ENCODE peak calls at places on chromosomes 4 and X, in ten cellular contexts. Q is transverse colon, P is IMR-90, W is body of pancreas, U is heart left ventricle, M is testis, D is thyroid gland, G is Peyer's patch, F is lower leg skin, K is adrenal gland. I is an unnamed sample.

GRCh38 chrX:54452920-54453319 is 12.7 kb downstream of the TSR2 start:
- DNase-seq in D (no peak), Q (no peak), G (no peak), W (no peak), P (peak; percentile 8), U (no peak), F (no peak), K (no peak), M (no peak), I (no peak)

GRCh38 chrX:7568597-7568996 is 274.4 kb upstream of the VCX start:
- DNase-seq in W (no peak), G (no peak), M (no peak), U (no peak), Q (no peak), D (no peak), P (no peak), K (no peak), F (no peak), I (no peak)

GRCh38 chrX:112147206-112147605 is 64.6 kb upstream of the TRPC5 start:
- DNase-seq in M (peak; percentile 13), D (peak; percentile 33), G (no peak), K (peak; percentile 27), P (peak; percentile 29), W (no peak), F (no peak), Q (no peak), U (no peak), I (no peak)

GRCh38 chr4:52126946-52127345 is 75.8 kb downstream of the SPATA18 start:
- DNase-seq in D (no peak), U (no peak), G (no peak), Q (no peak), F (no peak), W (no peak), M (no peak), P (peak; percentile 8), K (no peak), I (no peak)

GRCh38 chr4:10924274-10924673 is 239.7 kb upstream of the CLNK start:
- DNase-seq in M (no peak), Q (no peak), F (no peak), P (no peak), D (no peak), W (no peak), G (no peak), U (no peak), K (no peak), I (no peak)

GRCh38 chrX:72314242-72314641 is 8.5 kb upstream of the CITED1 start:
- DNase-seq in M (no peak), W (no peak), G (no peak), K (no peak), D (peak; percentile 30), F (no peak), U (no peak), Q (no peak), P (no peak), I (no peak)

GRCh38 chrX:120512627-120513026 is 43.5 kb upstream of the LAMP2 start:
- DNase-seq in U (no peak), D (no peak), P (no peak), Q (no peak), K (no peak), W (peak; percentile 16), G (no peak), M (no peak), F (no peak), I (no peak)

GRCh38 chr4:105990933-105991332 is 95.7 kb downstream of the NPNT start:
- DNase-seq in K (peak; percentile 64), G (no peak), D (peak; percentile 97), W (peak; percentile 59), P (peak; percentile 30), F (peak; percentile 89), M (no peak), U (peak; percentile 89), Q (peak; percentile 41), I (peak; percentile 24)

GRCh38 chr4:40409835-40410234 is 74.7 kb downstream of the CHRNA9 start:
- DNase-seq in W (no peak), M (no peak), U (no peak), D (no peak), F (no peak), Q (no peak), K (no peak), P (peak; percentile 38), G (no peak), I (no peak)

GRCh38 chr4:170026253-170026991 is at the start of gene MFAP3L:
- DNase-seq in U (peak; percentile 91), F (peak; percentile 97), P (peak; percentile 84), W (peak; percentile 89), K (peak; percentile 84), G (peak; percentile 91), Q (peak; percentile 91), M (peak; percentile 89), D (peak; percentile 89), I (peak; percentile 67)
- TF ChIP-seq POLR2A in U (no peak), F (no peak), P (no peak), W (peak; percentile 68), K (peak; percentile 84), G (peak; percentile 50), Q (peak; percentile 68), M (no peak), D (peak; percentile 62), I (peak; percentile 62)

DNA sequence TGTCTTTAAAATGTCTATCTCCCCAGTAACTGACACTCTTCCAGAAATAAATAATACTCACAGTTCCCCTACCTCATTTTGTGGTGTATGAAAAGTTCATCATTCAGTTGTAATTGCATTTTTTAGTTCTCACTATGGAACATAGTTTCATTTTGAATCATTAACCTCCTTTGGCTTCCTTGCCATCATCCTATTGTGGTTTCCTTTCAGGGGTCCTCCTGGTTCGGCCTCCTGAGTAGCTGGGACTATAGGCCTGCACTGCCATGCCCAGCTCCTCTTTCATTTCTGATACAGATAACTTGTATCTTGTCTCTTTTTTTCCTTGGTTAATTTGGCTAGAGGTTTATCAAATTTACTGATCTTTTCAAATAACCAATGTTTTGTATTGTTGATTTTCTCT is 23.1 kb upstream of the BLTP1 start:
- DNase-seq in G (no peak), U (no peak), F (no peak), P (no peak), D (no peak), Q (no peak), M (no peak), K (no peak), W (no peak), I (no peak)
- TF ChIP-seq POLR2A in G (no peak), U (no peak), F (no peak), P (no peak), D (no peak), Q (no peak), M (no peak), K (no peak), W (no peak), I (no peak)

GRCh38 chr4:139083533-139084424 is 68.2 kb downstream of the NOCT start:
- DNase-seq in M (peak; percentile 95), U (peak; percentile 89), K (peak; percentile 92), P (peak; percentile 90), Q (peak; percentile 90), W (peak; percentile 90), D (peak; percentile 94), F (peak; percentile 96), G (peak; percentile 93), I (peak; percentile 28)
- TF ChIP-seq POLR2A in M (no peak), U (no peak), K (peak; percentile 49), P (peak; percentile 10), Q (peak; percentile 84), W (peak; percentile 95), D (peak; percentile 79), F (no peak), G (peak; percentile 61), I (peak; percentile 73)

DNA sequence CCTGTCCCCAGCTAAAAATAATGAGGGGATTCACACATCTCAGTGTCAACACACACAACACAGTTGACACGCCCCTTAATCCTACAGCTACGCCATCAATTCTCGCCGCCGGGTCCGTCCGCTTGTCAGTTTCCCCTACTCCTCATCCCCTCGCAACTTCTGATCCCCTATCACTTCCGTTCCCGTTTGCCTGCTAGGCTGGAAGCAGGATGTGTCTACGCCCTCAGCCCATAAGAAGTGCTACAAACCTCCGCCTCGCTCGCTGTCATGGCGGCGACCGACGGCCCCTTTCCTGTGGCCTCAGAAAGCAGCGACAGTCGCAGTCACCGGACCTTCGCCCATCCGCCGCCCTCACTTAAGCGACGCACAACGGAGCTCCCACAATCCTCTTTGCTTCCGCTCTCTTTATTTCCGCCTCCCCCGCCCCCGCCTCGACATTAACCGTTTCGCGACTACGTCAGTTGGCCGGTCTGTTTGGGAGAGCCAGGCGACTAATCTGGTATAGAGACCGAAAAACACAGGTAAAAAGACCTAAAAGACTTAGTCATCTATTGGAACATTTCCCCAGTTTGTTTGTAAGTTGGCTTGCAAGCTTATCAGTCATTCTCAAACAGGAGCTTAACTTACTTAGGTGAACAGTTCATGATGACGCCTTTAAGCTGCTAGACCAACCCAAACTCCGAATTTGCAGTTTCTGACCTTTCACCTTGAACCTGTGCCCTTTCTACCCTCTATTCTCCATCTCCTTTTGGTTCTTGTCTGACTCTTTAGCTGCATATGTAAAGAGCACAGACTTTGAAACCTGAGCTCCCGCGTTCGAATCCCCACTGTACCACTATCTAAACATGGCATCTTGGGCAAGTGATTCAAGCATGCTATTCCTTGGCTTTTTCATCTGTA is at the start of gene SLC25A53:
- DNase-seq in W (peak; percentile 75), G (peak; percentile 81), P (peak; percentile 71), F (peak; percentile 94), U (peak; percentile 84), M (peak; percentile 80), Q (peak; percentile 80), K (peak; percentile 79), D (peak; percentile 77), I (peak; percentile 19)
- TF ChIP-seq POLR2A in W (peak; percentile 75), G (peak; percentile 59), P (peak; percentile 73), F (no peak), U (no peak), M (no peak), Q (peak; percentile 68), K (peak; percentile 16), D (peak; percentile 59), I (no peak)

GRCh38 chrX:73943900-73944581 is 359.9 kb upstream of the ZCCHC13 start:
- DNase-seq in U (peak; percentile 81), M (peak; percentile 89), D (peak; percentile 83), Q (peak; percentile 92), G (peak; percentile 83), K (peak; percentile 92), W (peak; percentile 82), P (peak; percentile 91), F (peak; percentile 98), I (peak; percentile 60)
- TF ChIP-seq POLR2A in U (no peak), M (no peak), D (peak; percentile 82), Q (peak; percentile 50), G (peak; percentile 43), K (no peak), W (peak; percentile 68), P (peak; percentile 85), F (no peak), I (peak; percentile 56)

DNA sequence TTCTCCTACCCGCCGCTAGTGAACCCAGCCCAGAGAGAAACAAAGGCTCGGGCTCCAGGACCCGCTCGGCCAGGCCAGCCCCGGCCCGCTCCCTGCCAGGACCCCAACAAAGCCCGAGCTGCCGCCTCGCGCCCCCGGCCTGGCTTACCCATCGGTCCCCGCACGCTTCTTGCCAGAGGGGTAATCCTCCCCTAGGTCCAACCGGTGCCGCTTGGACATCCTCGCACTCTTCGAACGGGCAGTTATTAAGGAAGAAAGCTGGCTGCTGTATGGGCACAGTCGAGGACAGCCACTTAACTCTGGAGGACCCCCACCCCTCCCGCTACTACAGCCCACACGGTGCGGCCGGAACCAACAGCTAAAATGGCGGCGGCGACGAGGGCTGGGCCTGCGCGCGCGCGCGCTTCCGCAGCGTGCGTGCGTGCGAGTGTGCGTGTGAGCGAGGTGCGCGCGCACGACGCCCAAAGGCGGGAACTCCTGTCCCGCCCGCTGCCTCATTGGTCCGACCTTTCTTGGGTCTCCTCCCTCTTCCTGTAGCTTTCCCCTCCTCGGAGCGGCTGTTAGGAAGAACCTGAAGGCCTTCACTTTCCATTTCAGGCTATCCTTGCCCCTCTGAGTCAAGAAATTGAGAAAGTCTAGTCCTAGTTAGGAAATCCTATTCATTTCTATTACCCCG is at the start of gene DHX15:
- DNase-seq in F (peak; percentile 99), D (peak; percentile 96), U (peak; percentile 96), K (peak; percentile 96), G (peak; percentile 96), M (peak; percentile 97), P (peak; percentile 97), W (peak; percentile 96), Q (peak; percentile 97), I (peak; percentile 86)
- TF ChIP-seq POLR2A in F (no peak), D (peak; percentile 81), U (no peak), K (peak; percentile 15), G (peak; percentile 57), M (peak; percentile 42), P (peak; percentile 84), W (peak; percentile 85), Q (peak; percentile 73), I (peak; percentile 70)

I was measured in H54.